ENCODE peak calls at places on chromosomes 12 and 14, in ten cellular contexts. P is amniotic stem cell; M is NCI-H460; N is cardiac muscle cell; L is endothelial cell; F is activated naive CD4-positive, alpha-beta T cell treated with anti-CD3 and anti-CD28 coated beads, Interleukin-2, amount 50 U/mL, for 16 hours; V is SHP77; Z is GM20000; E is fibroblast of the conjunctiva; K is Kasumi-1. Y is an unnamed sample.

GRCh38 chr12:108335349-108336119 is 3.6 kb downstream of the CMKLR1 start:
- DNase-seq in P (no peak), M (no peak), N (no peak), L (no peak), F (no peak), V (no peak), Z (peak; percentile 72), E (no peak), K (no peak), Y (no peak)

GRCh38 chr14:102668291-102668873 is 75.9 kb downstream of the RCOR1 start:
- DNase-seq in P (no peak), M (no peak), N (no peak), L (no peak), F (no peak), V (no peak), Z (no peak), E (no peak), K (no peak), Y (peak; percentile 85)

GRCh38 chr14:35900741-35901140 is 74.6 kb downstream of the BRMS1L start:
- DNase-seq in P (no peak), M (no peak), N (no peak), L (no peak), F (no peak), V (no peak), Z (no peak), E (no peak), K (no peak), Y (no peak)

GRCh38 chr12:5904969-5905368 is 40.1 kb downstream of the ANO2 start:
- DNase-seq in P (no peak), M (no peak), N (no peak), L (no peak), F (no peak), V (no peak), Z (no peak), E (no peak), K (no peak), Y (no peak)

GRCh38 chr12:106074706-106075392 is 63.9 kb downstream of the NUAK1 start:
- DNase-seq in P (no peak), M (no peak), N (peak; percentile 79), L (no peak), F (no peak), V (no peak), Z (no peak), E (no peak), K (no peak), Y (no peak)

GRCh38 chr14:92497391-92497790 is 16.2 kb upstream of the RIN3 start:
- DNase-seq in P (no peak), M (no peak), N (no peak), L (no peak), F (no peak), V (no peak), Z (no peak), E (no peak), K (no peak), Y (no peak)

GRCh38 chr14:73227812-73228781 is 9.2 kb upstream of the PAPLN start:
- DNase-seq in P (peak; percentile 23), M (no peak), N (peak; percentile 94), L (no peak), F (no peak), V (no peak), Z (no peak), E (peak; percentile 75), K (no peak), Y (peak; percentile 32)

GRCh38 chr14:65632487-65632886 is 220.0 kb downstream of the FUT8 start:
- DNase-seq in P (no peak), M (no peak), N (no peak), L (no peak), F (no peak), V (no peak), Z (no peak), E (no peak), K (no peak), Y (no peak)

GRCh38 chr14:34059037-34059924 is 108.4 kb upstream of the EGLN3 start:
- DNase-seq in P (no peak), M (no peak), N (no peak), L (no peak), F (no peak), V (no peak), Z (no peak), E (no peak), K (no peak), Y (no peak)

GRCh38 chr14:89198544-89199329 is 218.3 kb downstream of the FOXN3 start:
- DNase-seq in P (no peak), M (no peak), N (peak; percentile 77), L (no peak), F (no peak), V (no peak), Z (no peak), E (no peak), K (no peak), Y (no peak)

GRCh38 chr12:55908726-55909512 is 18.8 kb downstream of the PYM1 start:
- DNase-seq in P (no peak), M (no peak), N (peak; percentile 55), L (no peak), F (no peak), V (no peak), Z (no peak), E (no peak), K (no peak), Y (peak; percentile 57)

GRCh38 chr12:65986047-65986446 is 144.5 kb downstream of the LLPH start:
- DNase-seq in P (no peak), M (no peak), N (no peak), L (no peak), F (no peak), V (no peak), Z (no peak), E (no peak), K (no peak), Y (no peak)

GRCh38 chr12:67069451-67070306 is 199.5 kb upstream of the CAND1 start:
- DNase-seq in P (no peak), M (no peak), N (peak; percentile 8), L (peak; percentile 57), F (peak; percentile 61), V (no peak), Z (peak; percentile 57), E (no peak), K (peak; percentile 49), Y (peak; percentile 83)

GRCh38 chr14:104247336-104248202 is 109.2 kb downstream of the KIF26A start:
- DNase-seq in P (no peak), M (no peak), N (no peak), L (no peak), F (no peak), V (no peak), Z (no peak), E (no peak), K (no peak), Y (no peak)

GRCh38 chr14:97458302-97459137 is 661.3 kb downstream of the VRK1 start:
- DNase-seq in P (no peak), M (no peak), N (no peak), L (peak; percentile 30), F (peak; percentile 80), V (no peak), Z (peak; percentile 18), E (no peak), K (no peak), Y (no peak)

GRCh38 chr14:40623641-40624040 is 983.0 kb upstream of the LRFN5 start:
- DNase-seq in P (no peak), M (no peak), N (no peak), L (no peak), F (no peak), V (peak; percentile 38), Z (no peak), E (no peak), K (no peak), Y (no peak)

GRCh38 chr14:24032727-24033418 is 18.9 kb upstream of the CARMIL3 start:
- DNase-seq in P (no peak), M (no peak), N (peak; percentile 95), L (no peak), F (no peak), V (no peak), Z (no peak), E (peak; percentile 64), K (peak; percentile 51), Y (no peak)

GRCh38 chr14:89921896-89922548 is 32.5 kb downstream of the EFCAB11 start:
- DNase-seq in P (peak; percentile 72), M (no peak), N (peak; percentile 81), L (no peak), F (no peak), V (no peak), Z (no peak), E (no peak), K (no peak), Y (no peak)

GRCh38 chr14:97832734-97833133 is 1035.6 kb downstream of the VRK1 start:
- DNase-seq in P (no peak), M (no peak), N (no peak), L (no peak), F (no peak), V (no peak), Z (no peak), E (no peak), K (no peak), Y (no peak)

GRCh38 chr12:114221136-114221838 is 184.7 kb downstream of the TBX5 start:
- DNase-seq in P (no peak), M (no peak), N (peak; percentile 73), L (no peak), F (no peak), V (no peak), Z (no peak), E (no peak), K (no peak), Y (no peak)

GRCh38 chr12:67702136-67702535 is 53.6 kb downstream of the DYRK2 start:
- DNase-seq in P (no peak), M (no peak), N (no peak), L (no peak), F (no peak), V (no peak), Z (no peak), E (no peak), K (no peak), Y (no peak)

GRCh38 chr12:48447755-48448154 is 24.6 kb upstream of the ANP32D start:
- DNase-seq in P (no peak), M (no peak), N (no peak), L (no peak), F (no peak), V (no peak), Z (no peak), E (no peak), K (peak; percentile 1), Y (no peak)

GRCh38 chr14:103742499-103743255 is 27.1 kb downstream of the ZFYVE21 start:
- DNase-seq in P (no peak), M (no peak), N (no peak), L (no peak), F (no peak), V (no peak), Z (no peak), E (no peak), K (no peak), Y (no peak)

GRCh38 chr14:102769049-102769327 is 8.3 kb upstream of the TRAF3 start:
- DNase-seq in P (no peak), M (no peak), N (no peak), L (no peak), F (no peak), V (no peak), Z (no peak), E (no peak), K (no peak), Y (no peak)